ENCODE peak calls at places on chromosomes 1 and 21, in four cellular contexts. I, G, Z and J are unnamed samples.

GRCh38 chr1:116722016-116722838 is 32.0 kb upstream of the CD2 start:
- DNase-seq in I (no peak), G (peak), Z (no peak), J (no peak)

GRCh38 chr1:160400646-160401486 is 502 bp downstream of the VANGL2 start:
- DNase-seq in I (no peak), G (no peak), Z (peak), J (no peak)

GRCh38 chr1:16145030-16145987 is 10.6 kb downstream of the EPHA2 start:
- DNase-seq in I (no peak), G (peak), Z (no peak), J (no peak)

GRCh38 chr1:201146626-201147390 is 7.5 kb downstream of the TMEM9 start:
- DNase-seq in I (no peak), G (no peak), Z (no peak), J (peak)

GRCh38 chr1:5425304-5425703 is 566.9 kb downstream of the NPHP4 start:
- DNase-seq in I (no peak), G (no peak), Z (no peak), J (no peak)

GRCh38 chr1:82979593-82980230 is 1019.2 kb downstream of the TTLL7 start:
- DNase-seq in I (no peak), G (no peak), Z (no peak), J (no peak)

GRCh38 chr21:42272984-42273600 is 42.1 kb downstream of the TFF3 start:
- DNase-seq in I (no peak), G (no peak), Z (no peak), J (no peak)

GRCh38 chr1:219324629-219325367 is 151.1 kb downstream of the LYPLAL1 start:
- DNase-seq in I (no peak), G (peak), Z (no peak), J (no peak)

GRCh38 chr1:212721388-212722247 is 22.0 kb upstream of the BATF3 start:
- DNase-seq in I (no peak), G (peak), Z (no peak), J (no peak)

GRCh38 chr1:31712625-31713024 is 8.8 kb upstream of the COL16A1 start:
- DNase-seq in I (no peak), G (peak), Z (no peak), J (no peak)

GRCh38 chr1:110136911-110137310 is 13.4 kb upstream of the SLC6A17 start:
- DNase-seq in I (no peak), G (no peak), Z (peak), J (no peak)

GRCh38 chr1:24151175-24151533 is 8.2 kb upstream of the IL22RA1 start:
- DNase-seq in I (no peak), G (no peak), Z (no peak), J (no peak)

GRCh38 chr1:212612251-212612961 is 3.8 kb downstream of the ATF3 start:
- DNase-seq in I (no peak), G (peak), Z (no peak), J (no peak)

GRCh38 chr1:173868266-173869107 is at the start of gene ZBTB37:
- DNase-seq in I (peak), G (no peak), Z (peak), J (peak)

GRCh38 chr1:8474369-8474768 is 156.5 kb downstream of the SLC45A1 start:
- DNase-seq in I (no peak), G (no peak), Z (no peak), J (no peak)

GRCh38 chr21:44742418-44743153 is 31.2 kb upstream of the TSPEAR start:
- DNase-seq in I (no peak), G (no peak), Z (no peak), J (no peak)
- TF ChIP-seq CTCF in I (peak), G (peak), Z (peak), J (peak)

GRCh38 chr1:11961230-11961629 is 19.0 kb upstream of the MFN2 start:
- DNase-seq in I (no peak), G (peak), Z (no peak), J (no peak)

GRCh38 chr1:11964656-11965055 is 15.6 kb upstream of the MFN2 start:
- DNase-seq in I (no peak), G (no peak), Z (no peak), J (no peak)

GRCh38 chr1:11963622-11964021 is 16.6 kb upstream of the MFN2 start:
- DNase-seq in I (no peak), G (no peak), Z (no peak), J (no peak)

GRCh38 chr1:11970441-11971185 is 9.6 kb upstream of the MFN2 start:
- DNase-seq in I (no peak), G (no peak), Z (no peak), J (no peak)

GRCh38 chr1:11967028-11967547 is 13.2 kb upstream of the MFN2 start:
- DNase-seq in I (no peak), G (peak), Z (no peak), J (no peak)
- TF ChIP-seq CTCF in I (no peak), G (peak), Z (peak), J (peak)

DNA sequence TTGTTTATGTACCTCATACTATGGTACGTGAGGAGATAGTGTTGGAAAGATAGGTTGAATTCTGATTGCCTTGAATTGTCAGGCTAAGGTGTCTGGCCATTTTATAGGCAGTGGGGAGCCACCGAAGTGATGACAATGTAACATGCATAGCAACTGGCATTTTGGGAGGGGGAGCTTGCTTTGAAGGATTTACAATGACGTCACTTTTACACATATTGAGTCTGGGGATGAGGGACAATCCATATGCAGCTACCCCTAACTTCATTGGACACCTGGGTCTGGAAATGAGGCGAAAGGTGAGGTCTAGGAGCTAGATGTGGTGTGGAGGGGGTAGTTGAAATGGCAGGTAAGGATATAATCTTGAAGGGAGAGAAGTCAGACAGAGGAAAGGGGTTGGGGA is 7.7 kb upstream of the CACNA1E start:
- DNase-seq in I (no peak), G (no peak), Z (no peak), J (no peak)
- TF ChIP-seq CTCF in I (no peak), G (no peak), Z (no peak), J (no peak)

GRCh38 chr1:235821361-235821981 is 45.2 kb downstream of the LYST start:
- DNase-seq in I (no peak), G (peak), Z (no peak), J (no peak)
- TF ChIP-seq CTCF in I (no peak), G (no peak), Z (no peak), J (no peak)

DNA sequence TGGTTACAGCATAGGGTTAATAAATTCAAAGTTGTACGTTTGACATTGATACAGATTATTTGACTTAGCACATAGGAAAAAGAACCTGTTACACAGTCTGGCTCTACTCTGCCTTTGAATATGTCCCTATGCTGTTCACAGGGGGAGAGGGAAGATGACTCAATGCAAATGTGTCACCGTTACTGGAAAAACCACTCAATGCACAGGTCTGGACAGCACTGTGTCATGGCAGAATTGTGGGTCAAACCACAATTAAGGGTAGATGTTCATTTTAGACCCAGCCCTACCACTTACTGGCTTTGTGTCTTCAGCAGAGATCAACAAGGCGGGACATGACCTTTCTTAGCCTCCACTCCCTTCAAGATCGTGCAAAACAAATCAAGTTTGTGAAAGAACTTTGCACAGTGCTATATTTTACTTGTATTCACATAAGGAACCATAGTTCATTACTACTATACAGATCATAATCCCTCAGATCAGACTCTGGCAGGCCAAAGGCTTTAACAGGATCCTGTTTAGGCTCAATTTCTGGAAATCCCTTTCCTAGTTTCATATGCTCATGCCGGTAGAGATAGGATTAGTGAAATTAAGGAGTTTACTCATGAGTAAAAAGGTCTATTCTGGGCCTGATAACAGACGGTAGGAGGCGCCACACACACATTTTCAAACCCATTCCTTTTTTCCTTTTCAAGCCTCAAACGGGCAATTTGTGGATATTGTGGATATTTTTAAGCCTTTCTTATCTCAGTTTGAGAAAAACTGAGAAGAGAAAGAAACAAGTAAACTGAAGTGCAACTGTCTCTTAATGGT is 22.0 kb downstream of the EIF2D start:
- DNase-seq in I (peak), G (peak), Z (no peak), J (no peak)
- TF ChIP-seq CTCF in I (peak), G (peak), Z (peak), J (peak)

GRCh38 chr1:150548632-150549495 is at the start of gene ADAMTSL4:
- DNase-seq in I (no peak), G (peak), Z (peak), J (no peak)
- TF ChIP-seq CTCF in I (no peak), G (no peak), Z (peak), J (peak)

GRCh38 chr1:153532769-153533599 is 2.8 kb downstream of the S100A6 start:
- DNase-seq in I (peak), G (peak), Z (peak), J (no peak)
- TF ChIP-seq CTCF in I (peak), G (peak), Z (peak), J (peak)

DNA sequence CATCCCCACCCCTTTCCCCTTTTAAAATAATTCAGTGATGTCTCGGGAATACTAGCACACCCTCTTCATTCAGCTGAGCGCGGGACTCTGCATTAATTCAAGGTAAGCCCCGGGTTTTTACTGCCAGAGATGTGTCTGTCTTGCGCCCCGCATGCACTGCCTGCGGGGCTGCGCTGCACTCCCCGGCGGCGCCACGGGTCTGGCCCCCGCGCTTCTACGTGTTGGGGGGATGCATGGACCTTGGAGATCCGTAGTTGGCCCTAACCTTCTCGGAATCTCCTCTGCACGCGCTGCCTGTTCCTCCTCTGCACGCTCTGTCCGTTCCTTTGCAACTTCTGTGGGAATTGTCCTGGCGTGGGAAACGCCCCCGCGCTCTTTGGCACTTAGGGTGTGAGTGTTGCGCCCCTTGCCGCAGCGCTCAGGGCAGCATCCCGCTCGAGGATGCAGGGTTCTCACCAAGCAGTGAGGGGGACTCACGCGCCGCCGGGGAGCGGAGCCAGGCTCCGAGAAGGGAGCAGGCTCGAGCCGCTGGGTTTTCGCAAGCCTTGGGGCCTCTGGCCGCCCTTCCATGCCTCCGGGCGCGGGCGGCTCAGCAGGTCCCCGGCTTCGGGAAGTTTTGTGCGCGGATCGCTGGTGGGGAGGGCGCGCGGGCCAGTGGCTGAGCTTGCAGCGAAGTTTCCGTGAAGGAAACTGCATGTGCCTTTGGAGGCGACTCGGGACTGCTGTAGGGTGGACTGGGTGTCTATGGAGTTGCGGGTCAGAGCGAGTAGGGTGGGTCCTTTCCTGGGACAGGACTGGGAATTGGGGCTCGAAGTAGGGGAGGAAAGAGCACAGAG is 165.1 kb upstream of the CACNA1E start:
- DNase-seq in I (no peak), G (no peak), Z (peak), J (no peak)
- TF ChIP-seq CTCF in I (no peak), G (no peak), Z (no peak), J (no peak)